ENCODE peak calls at places on chromosomes 3 and 15, in five cellular contexts. One of them, this sample, is unnamed. For H3K4me1, the result is how much of the 10 kb centered on the place peaks cover.

GRCh38 chr15:68598171-68599152 is 19.7 kb downstream of the CORO2B start:
- DNase-seq in H1: no peak
- DNase-seq in HCT116: no peak
- DNase-seq in stomach: no peak
- DNase-seq in K562: no peak
- DNase-seq in this sample: no peak

GRCh38 chr3:101574388-101575156 is 592 bp downstream of the PCNP start:
- DNase-seq in HCT116: no peak
- DNase-seq in K562: peak
- DNase-seq in H1: peak
- DNase-seq in stomach: peak
- DNase-seq in this sample: peak

GRCh38 chr3:125556314-125556713 is 36.3 kb upstream of the SNX4 start:
- DNase-seq in stomach: no peak
- DNase-seq in HCT116: no peak
- DNase-seq in K562: no peak
- DNase-seq in H1: no peak
- DNase-seq in this sample: no peak

GRCh38 chr15:57340673-57341259 is 35.5 kb upstream of the CGNL1 start:
- DNase-seq in H1: no peak
- DNase-seq in HCT116: peak
- DNase-seq in stomach: peak
- DNase-seq in K562: peak
- DNase-seq in this sample: peak

GRCh38 chr15:62932436-62932835 is 110.1 kb upstream of the TPM1 start:
- DNase-seq in HCT116: no peak
- DNase-seq in H1: no peak
- DNase-seq in K562: no peak
- DNase-seq in stomach: no peak
- DNase-seq in this sample: no peak

GRCh38 chr15:55196011-55196410 is 730 bp downstream of the RSL24D1 start:
- DNase-seq in stomach: no peak
- DNase-seq in HCT116: no peak
- DNase-seq in H1: no peak
- DNase-seq in K562: no peak
- DNase-seq in this sample: no peak

GRCh38 chr15:91183630-91184029 is 83.6 kb downstream of the SV2B start:
- DNase-seq in HCT116: no peak
- DNase-seq in H1: no peak
- DNase-seq in K562: no peak
- DNase-seq in stomach: no peak
- DNase-seq in this sample: no peak

GRCh38 chr3:126911162-126912026 is 71.5 kb upstream of the PLXNA1 start:
- DNase-seq in K562: peak
- DNase-seq in H1: no peak
- DNase-seq in stomach: peak
- DNase-seq in HCT116: peak
- DNase-seq in this sample: peak

GRCh38 chr15:95129589-95129988 is 898.2 kb downstream of the MCTP2 start:
- DNase-seq in HCT116: no peak
- DNase-seq in H1: no peak
- DNase-seq in stomach: no peak
- DNase-seq in K562: no peak
- DNase-seq in this sample: no peak

GRCh38 chr3:121529308-121529707 is 16.5 kb downstream of the POLQ start:
- DNase-seq in K562: no peak
- DNase-seq in HCT116: no peak
- DNase-seq in stomach: no peak
- DNase-seq in H1: no peak
- DNase-seq in this sample: no peak

GRCh38 chr3:47244531-47245100 is 38.0 kb downstream of the KIF9 start:
- DNase-seq in K562: no peak
- DNase-seq in stomach: no peak
- DNase-seq in HCT116: no peak
- DNase-seq in H1: no peak
- DNase-seq in this sample: no peak

GRCh38 chr15:37134699-37135131 is 34.4 kb upstream of the MEIS2 start:
- DNase-seq in H1: no peak
- DNase-seq in K562: peak
- DNase-seq in stomach: no peak
- DNase-seq in HCT116: peak
- DNase-seq in this sample: no peak

GRCh38 chr3:59392116-59392515 is 342.3 kb upstream of the CFAP20DC start:
- DNase-seq in stomach: no peak
- DNase-seq in HCT116: no peak
- DNase-seq in K562: no peak
- DNase-seq in H1: no peak
- DNase-seq in this sample: no peak

GRCh38 chr15:100049483-100049882 is 292.3 kb downstream of the ADAMTS17 start:
- DNase-seq in stomach: no peak
- DNase-seq in H1: no peak
- DNase-seq in HCT116: no peak
- DNase-seq in K562: no peak
- DNase-seq in this sample: no peak

GRCh38 chr3:139830817-139831216 is 104.2 kb upstream of the CLSTN2 start:
- DNase-seq in K562: no peak
- DNase-seq in HCT116: no peak
- DNase-seq in H1: no peak
- DNase-seq in stomach: no peak
- DNase-seq in this sample: no peak

GRCh38 chr15:85750807-85751730 is 43.7 kb downstream of the KLHL25 start:
- DNase-seq in K562: no peak
- DNase-seq in stomach: peak
- DNase-seq in H1: peak
- DNase-seq in HCT116: no peak
- DNase-seq in this sample: no peak

GRCh38 chr15:70093481-70094309 is 4.0 kb downstream of the TLE3 start:
- DNase-seq in H1: no peak
- DNase-seq in K562: no peak
- DNase-seq in HCT116: no peak
- DNase-seq in stomach: peak
- DNase-seq in this sample: peak

GRCh38 chr3:46386206-46386605 is 15.5 kb downstream of the CCR5 start:
- DNase-seq in H1: no peak
- DNase-seq in HCT116: peak
- DNase-seq in stomach: no peak
- DNase-seq in K562: no peak
- DNase-seq in this sample: peak

GRCh38 chr3:173681188-173681587 is 283.6 kb downstream of the NLGN1 start:
- DNase-seq in HCT116: no peak
- DNase-seq in stomach: no peak
- DNase-seq in K562: no peak
- DNase-seq in H1: no peak
- DNase-seq in this sample: no peak

GRCh38 chr3:57080171-57080570 is 19.7 kb downstream of the SPATA12 start:
- DNase-seq in H1: no peak
- DNase-seq in HCT116: no peak
- DNase-seq in stomach: no peak
- DNase-seq in K562: no peak
- DNase-seq in this sample: no peak

GRCh38 chr3:128550471-128551126 is 57.6 kb upstream of the GATA2 start:
- DNase-seq in K562: no peak
- DNase-seq in H1: no peak
- DNase-seq in HCT116: no peak
- DNase-seq in stomach: peak
- DNase-seq in this sample: no peak

GRCh38 chr3:120214161-120214560 is 70.9 kb downstream of the GPR156 start:
- DNase-seq in stomach: no peak
- DNase-seq in H1: no peak
- DNase-seq in HCT116: no peak
- DNase-seq in K562: no peak
- DNase-seq in this sample: no peak

GRCh38 chr15:59918994-59919951 is 84.8 kb upstream of the FOXB1 start:
- DNase-seq in K562: no peak
- DNase-seq in H1: no peak
- DNase-seq in stomach: no peak
- DNase-seq in HCT116: no peak
- DNase-seq in this sample: no peak

GRCh38 chr3:86793786-86794185 is 197.2 kb downstream of the VGLL3 start:
- DNase-seq in stomach: no peak
- DNase-seq in K562: no peak
- DNase-seq in HCT116: no peak
- DNase-seq in H1: no peak
- DNase-seq in this sample: no peak

GRCh38 chr3:73653877-73654276 is 29.1 kb upstream of the PDZRN3 start:
- DNase-seq in HCT116: no peak
- DNase-seq in stomach: no peak
- DNase-seq in K562: no peak
- DNase-seq in H1: no peak
- DNase-seq in this sample: no peak

GRCh38 chr3:189372205-189372764 is 200.5 kb downstream of the TPRG1 start:
- DNase-seq in stomach: no peak
- DNase-seq in HCT116: no peak
- DNase-seq in K562: no peak
- DNase-seq in H1: no peak
- DNase-seq in this sample: no peak

GRCh38 chr15:29220852-29221251 is 48.8 kb downstream of the NSMCE3 start:
- DNase-seq in H1: no peak
- DNase-seq in stomach: no peak
- DNase-seq in K562: no peak
- DNase-seq in HCT116: no peak
- DNase-seq in this sample: no peak

GRCh38 chr3:167880183-167880582 is 144.7 kb downstream of the SERPINI1 start:
- DNase-seq in stomach: no peak
- DNase-seq in HCT116: no peak
- DNase-seq in K562: no peak
- DNase-seq in H1: no peak
- DNase-seq in this sample: no peak

GRCh38 chr3:149536429-149536828 is 61.9 kb downstream of the TM4SF4 start:
- DNase-seq in HCT116: no peak
- DNase-seq in K562: no peak
- DNase-seq in stomach: no peak
- DNase-seq in H1: peak
- DNase-seq in this sample: no peak

GRCh38 chr3:59573911-59574310 is 524.1 kb upstream of the CFAP20DC start:
- DNase-seq in K562: no peak
- DNase-seq in HCT116: no peak
- DNase-seq in stomach: no peak
- DNase-seq in H1: no peak
- DNase-seq in this sample: peak

GRCh38 chr3:66532160-66532587 is 31.4 kb upstream of the LRIG1 start:
- DNase-seq in H1: peak
- DNase-seq in stomach: no peak
- DNase-seq in HCT116: no peak
- DNase-seq in K562: no peak
- DNase-seq in this sample: no peak

GRCh38 chr3:11995061-11995460 is 9.1 kb upstream of the SYN2 start:
- DNase-seq in HCT116: no peak
- DNase-seq in K562: no peak
- DNase-seq in stomach: no peak
- DNase-seq in H1: peak
- DNase-seq in this sample: no peak

GRCh38 chr3:194928831-194929594 is 243.3 kb downstream of the FAM43A start:
- DNase-seq in HCT116: peak
- DNase-seq in H1: peak
- DNase-seq in K562: peak
- DNase-seq in stomach: no peak
- DNase-seq in this sample: no peak

GRCh38 chr3:165440380-165440779 is 244.2 kb upstream of the SLITRK3 start:
- DNase-seq in HCT116: no peak
- DNase-seq in K562: no peak
- DNase-seq in H1: no peak
- DNase-seq in stomach: no peak
- DNase-seq in this sample: no peak
- TF ChIP-seq POLR2A in HCT116: no peak
- TF ChIP-seq POLR2A in K562: no peak
- TF ChIP-seq POLR2A in H1: no peak
- TF ChIP-seq POLR2A in stomach: no peak
- TF ChIP-seq POLR2A in this sample: no peak

DNA sequence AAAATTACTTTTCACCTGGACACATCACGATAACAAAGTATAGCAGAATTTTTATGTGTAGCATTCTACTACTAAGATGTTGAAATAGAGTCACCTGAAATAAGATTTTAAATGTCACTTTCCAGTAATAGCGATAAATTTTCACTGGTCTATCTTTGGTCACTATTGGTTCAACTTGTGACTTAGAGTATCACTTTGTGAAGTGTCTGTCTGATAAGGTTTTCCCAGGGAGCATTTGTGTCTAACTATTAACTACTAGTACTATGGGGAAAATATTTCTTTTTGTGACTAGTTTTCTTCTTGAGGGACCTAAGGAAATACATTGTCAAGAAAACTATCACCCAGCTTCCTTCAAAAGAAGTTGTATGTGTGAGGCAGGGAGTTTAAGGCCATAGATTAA is 11.0 kb downstream of the TRPC1 start:
- DNase-seq in K562: no peak
- DNase-seq in H1: no peak
- DNase-seq in stomach: no peak
- DNase-seq in HCT116: no peak
- DNase-seq in this sample: no peak
- TF ChIP-seq POLR2AphosphoS5 in K562: no peak
- TF ChIP-seq POLR2AphosphoS5 in H1: no peak
- TF ChIP-seq POLR2AphosphoS5 in stomach: no peak
- TF ChIP-seq POLR2AphosphoS5 in HCT116: no peak
- TF ChIP-seq POLR2AphosphoS5 in this sample: no peak

GRCh38 chr3:48528043-48528442 is 24.1 kb upstream of the SHISA5 start:
- DNase-seq in stomach: no peak
- DNase-seq in H1: no peak
- DNase-seq in K562: no peak
- DNase-seq in HCT116: no peak
- DNase-seq in this sample: no peak
- H3K4me1 ChIP-seq in stomach: under half
- H3K4me1 ChIP-seq in H1: under half
- H3K4me1 ChIP-seq in K562: under half
- H3K4me1 ChIP-seq in HCT116: under half
- H3K4me1 ChIP-seq in this sample: under half

DNA sequence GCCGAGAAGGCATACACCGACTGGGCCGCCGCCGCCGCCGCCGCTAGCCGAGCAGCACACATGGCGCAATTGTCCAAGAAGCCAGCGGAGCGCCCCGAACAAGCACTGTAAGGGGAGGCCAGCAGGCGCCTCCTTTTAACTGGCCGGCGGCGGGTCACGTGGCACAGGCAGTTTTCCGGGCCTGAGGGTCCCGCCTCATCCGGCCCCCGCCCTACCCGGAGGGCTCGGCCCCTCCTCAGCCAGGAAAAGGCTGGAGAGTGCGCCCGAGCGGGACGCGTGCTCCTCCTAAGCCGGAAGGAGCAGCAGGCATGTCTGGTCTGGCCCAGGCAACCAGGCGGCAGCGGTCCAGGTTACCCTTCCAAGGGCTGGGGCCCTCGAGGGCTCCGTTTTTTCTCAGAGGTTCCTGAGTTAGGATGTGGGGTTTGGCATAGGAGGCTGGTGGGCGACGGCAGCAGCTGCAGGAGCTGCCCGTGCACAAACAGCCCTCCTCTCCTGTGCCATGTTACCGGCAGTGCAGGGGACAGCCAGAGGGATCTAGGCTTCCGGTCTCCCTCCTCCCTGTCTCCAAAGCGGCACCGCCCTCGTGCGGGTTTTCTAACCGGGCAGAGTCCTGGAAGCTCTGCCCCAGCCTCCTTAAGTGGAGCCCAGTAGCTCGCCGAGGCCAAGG is at the start of gene GPX1:
- DNase-seq in H1: peak
- DNase-seq in stomach: peak
- DNase-seq in HCT116: peak
- DNase-seq in K562: no peak
- DNase-seq in this sample: peak
- TF ChIP-seq POLR2A in H1: peak
- TF ChIP-seq POLR2A in stomach: no peak
- TF ChIP-seq POLR2A in HCT116: peak
- TF ChIP-seq POLR2A in K562: peak
- TF ChIP-seq POLR2A in this sample: peak

This sample was measured in prostate gland.